ENCODE peak calls at places on chromosomes 7 and 10, in nine cellular contexts. M is hepatocyte, C is HCT116, G is GM23248, E is PC-9, L is GM23338, T is PC-3, J is Karpas-422, K is MM.1S. P is an unnamed sample.

GRCh38 chr7:111710839-111711380 is 148.6 kb upstream of the IMMP2L start:
- DNase-seq in E (no peak), T (no peak), L (no peak), K (no peak), G (no peak), C (no peak), J (no peak), M (no peak), P (no peak)

GRCh38 chr7:155395176-155395797 is 62.6 kb upstream of the EN2 start:
- DNase-seq in T (no peak), L (no peak), C (no peak), E (no peak), K (no peak), M (no peak), G (no peak), J (no peak), P (no peak)

GRCh38 chr10:127012769-127013152 is 107.5 kb downstream of the DOCK1 start:
- DNase-seq in T (peak; percentile 74), E (peak; percentile 83), M (peak; percentile 36), K (peak; percentile 7), L (peak; percentile 17), J (no peak), C (peak; percentile 18), G (peak; percentile 21), P (no peak)

GRCh38 chr7:6250364-6250833 is 22.0 kb downstream of the CYTH3 start:
- DNase-seq in K (no peak), J (no peak), L (no peak), G (peak; percentile 28), T (no peak), M (no peak), E (no peak), C (no peak), P (no peak)

GRCh38 chr10:2463301-2463700 is 604.0 kb upstream of the PFKP start:
- DNase-seq in M (no peak), G (no peak), E (no peak), K (no peak), T (no peak), C (no peak), L (no peak), J (no peak), P (no peak)

GRCh38 chr7:33979807-33980355 is 74.5 kb downstream of the BMPER start:
- DNase-seq in K (no peak), E (no peak), L (no peak), J (no peak), G (peak; percentile 90), M (peak; percentile 40), T (peak; percentile 63), C (no peak), P (no peak)

GRCh38 chr7:157358041-157358752 is 21.4 kb downstream of the DNAJB6 start:
- DNase-seq in C (no peak), T (no peak), M (no peak), J (no peak), G (no peak), K (no peak), E (no peak), L (no peak), P (no peak)

GRCh38 chr7:132430863-132431822 is 145.1 kb downstream of the PLXNA4 start:
- DNase-seq in L (no peak), G (peak; percentile 82), M (peak; percentile 50), T (peak; percentile 94), J (no peak), E (no peak), C (no peak), K (no peak), P (no peak)

GRCh38 chr10:49661291-49661856 is 18.1 kb upstream of the C10orf53 start:
- DNase-seq in M (peak; percentile 29), K (no peak), L (no peak), G (no peak), J (no peak), E (no peak), T (peak; percentile 27), C (no peak), P (no peak)

GRCh38 chr7:50507898-50508470 is 57.2 kb downstream of the DDC start:
- DNase-seq in L (no peak), M (no peak), G (no peak), E (no peak), J (no peak), C (no peak), K (no peak), T (no peak), P (no peak)

GRCh38 chr10:78231930-78232329 is 198.3 kb downstream of the RPS24 start:
- DNase-seq in G (peak; percentile 68), T (peak; percentile 79), E (no peak), L (peak; percentile 47), C (no peak), M (peak; percentile 32), K (no peak), J (no peak), P (no peak)

GRCh38 chr10:111085690-111086353 is 9.0 kb downstream of the ADRA2A start:
- DNase-seq in K (no peak), C (no peak), E (no peak), J (no peak), M (no peak), T (no peak), G (no peak), L (no peak), P (no peak)

GRCh38 chr7:50502001-50502684 is 52.0 kb upstream of the FIGNL1 start:
- DNase-seq in J (no peak), T (peak; percentile 47), K (no peak), M (peak; percentile 71), G (peak; percentile 97), L (no peak), E (no peak), C (no peak), P (no peak)

GRCh38 chr10:62860946-62861345 is 44.8 kb upstream of the EGR2 start:
- DNase-seq in K (no peak), J (no peak), M (no peak), T (peak; percentile 61), E (no peak), C (no peak), L (peak; percentile 3), G (no peak), P (peak; percentile 29)

GRCh38 chr10:44647473-44647872 is 262.6 kb upstream of the CXCL12 start:
- DNase-seq in E (no peak), K (no peak), G (no peak), T (no peak), M (no peak), L (no peak), J (no peak), C (no peak), P (no peak)
- H3K4me3 ChIP-seq in E (no peak overlapping the region), K (no peak overlapping the region), G (no peak overlapping the region), T (no peak overlapping the region), M (no peak overlapping the region), L (no peak overlapping the region), J (no peak overlapping the region), C (no peak overlapping the region), P (no peak overlapping the region)

GRCh38 chr10:133259603-133259992 is 17.1 kb downstream of the ADAM8 start:
- DNase-seq in J (no peak), K (no peak), E (no peak), M (no peak), C (no peak), L (no peak), T (peak; percentile 4), G (no peak), P (no peak)
- H3K4me1 ChIP-seq in J (peaks cover 35% of the 10 kb centered on the region), K (peaks cover 26% of the 10 kb centered on the region), E (peaks cover 32% of the 10 kb centered on the region), M (peaks cover 17% of the 10 kb centered on the region), C (peaks cover 40% of the 10 kb centered on the region), L (peaks cover 13% of the 10 kb centered on the region), T (peaks cover 57% of the 10 kb centered on the region), G (peaks cover 16% of the 10 kb centered on the region), P (peaks cover 26% of the 10 kb centered on the region)

GRCh38 chr10:28311104-28311503 is 8.2 kb upstream of the MPP7 start:
- DNase-seq in M (no peak), C (no peak), T (no peak), J (no peak), G (no peak), L (no peak), E (no peak), K (no peak), P (no peak)

GRCh38 chr10:28312572-28312971 is 9.7 kb upstream of the MPP7 start:
- DNase-seq in L (no peak), E (no peak), J (no peak), T (no peak), M (no peak), G (peak; percentile 54), C (no peak), K (no peak), P (no peak)

GRCh38 chr10:28317735-28318134 is 14.9 kb upstream of the MPP7 start:
- DNase-seq in K (no peak), L (no peak), M (no peak), G (peak; percentile 35), J (no peak), E (no peak), T (no peak), C (no peak), P (no peak)

GRCh38 chr10:28315140-28315539 is 12.3 kb upstream of the MPP7 start:
- DNase-seq in C (no peak), M (no peak), E (no peak), G (no peak), L (no peak), T (no peak), J (no peak), K (no peak), P (no peak)

DNA sequence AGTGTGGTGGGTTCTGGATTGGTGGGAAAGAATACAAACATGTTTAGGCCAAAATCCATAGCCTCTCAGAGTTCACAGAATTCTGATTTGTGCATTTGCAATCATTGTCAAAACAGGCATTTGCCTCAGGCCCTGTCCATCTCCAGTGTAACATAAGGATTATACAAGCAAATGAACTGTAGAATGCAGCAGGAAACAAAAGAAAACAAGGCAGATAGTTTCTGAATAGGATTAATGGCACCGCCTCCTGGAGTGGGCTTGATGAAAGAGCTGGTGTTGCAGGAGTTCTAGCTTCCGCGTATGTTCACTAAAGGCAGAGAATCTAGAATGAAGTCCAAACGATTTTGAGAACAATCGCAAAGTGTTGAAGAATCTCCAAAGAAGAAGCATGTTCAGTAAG is 11.3 kb upstream of the MPP7 start:
- DNase-seq in G (no peak), M (no peak), L (no peak), E (no peak), T (no peak), J (no peak), C (no peak), K (no peak), P (no peak)
- H3K9me2 ChIP-seq in G (no peaks in the 10 kb centered on the region), M (no peaks in the 10 kb centered on the region), L (no peaks in the 10 kb centered on the region), E (no peaks in the 10 kb centered on the region), T (no peaks in the 10 kb centered on the region), J (no peaks in the 10 kb centered on the region), C (no peaks in the 10 kb centered on the region), K (no peaks in the 10 kb centered on the region), P (no peaks in the 10 kb centered on the region)

GRCh38 chr7:94656658-94656924 is 658 bp upstream of the SGCE start:
- DNase-seq in K (no peak), J (no peak), T (no peak), M (no peak), E (no peak), G (no peak), L (no peak), C (no peak), P (no peak)

GRCh38 chr7:94654764-94655561 is 970 bp downstream of the SGCE start:
- DNase-seq in E (peak; percentile 19), K (peak; percentile 71), J (peak; percentile 58), L (peak; percentile 48), G (peak; percentile 75), C (no peak), M (peak; percentile 38), T (peak; percentile 45), P (peak; percentile 7)

GRCh38 chr7:94656925-94657731 is 1.2 kb upstream of the SGCE start:
- DNase-seq in G (peak; percentile 53), K (peak; percentile 37), M (peak; percentile 31), E (peak; percentile 3), L (peak; percentile 46), T (peak; percentile 50), C (peak; percentile 16), J (peak; percentile 83), P (peak; percentile 72)

GRCh38 chr7:94655884-94656657 is at the start of gene SGCE:
- DNase-seq in J (peak; percentile 89), M (peak; percentile 90), K (peak; percentile 70), C (peak; percentile 26), L (peak; percentile 89), G (peak; percentile 87), T (peak; percentile 82), E (peak; percentile 64), P (peak; percentile 79)

GRCh38 chr7:94655562-94655883 is 410 bp downstream of the SGCE start:
- DNase-seq in C (no peak), J (no peak), E (no peak), G (no peak), L (peak; percentile 64), M (peak; percentile 16), T (no peak), K (no peak), P (no peak)
- H3K4me3 ChIP-seq in C (peak overlapping the region; percentile 57), J (peak overlapping the region; percentile 65), E (peak overlapping the region; percentile 94), G (peak overlapping the region; percentile 89), L (peak overlapping the region; percentile 87), M (peak overlapping the region; percentile 96), T (peak overlapping the region; percentile 96), K (peak overlapping the region; percentile 79), P (peak overlapping the region; percentile 68)